ENCODE peak calls at places on chromosomes 12 and 14, in seven cellular contexts. K is MM.1S, N is neuronal stem cell, F is mammary epithelial cell, B is fibroblast of lung, X is HCT116, U is H9. L is an unnamed sample. For H3K27me3, the result is how much of the 10 kb centered on the place peaks cover.

GRCh38 chr12:118456741-118457140 is 80.4 kb downstream of the SUDS3 start:
- DNase-seq in U (no peak), N (no peak), B (no peak), F (no peak), X (no peak), K (no peak), L (no peak)

GRCh38 chr14:43535231-43535838 is 971.7 kb downstream of the FSCB start:
- DNase-seq in U (peak), F (no peak), X (no peak), N (no peak), K (no peak), B (no peak), L (no peak)

GRCh38 chr12:131636940-131637750 is 73.7 kb upstream of the SFSWAP start:
- DNase-seq in X (no peak), B (no peak), K (no peak), U (no peak), F (no peak), N (no peak), L (no peak)

GRCh38 chr14:75011356-75012097 is 8.8 kb downstream of the EIF2B2 start:
- DNase-seq in K (no peak), N (no peak), B (peak), U (no peak), F (peak), X (no peak), L (peak)

GRCh38 chr14:38129705-38130104 is 78.0 kb upstream of the SSTR1 start:
- DNase-seq in B (no peak), U (no peak), F (no peak), K (no peak), X (no peak), N (no peak), L (no peak)

GRCh38 chr14:55915464-55915863 is 202.7 kb upstream of the PELI2 start:
- DNase-seq in X (no peak), U (no peak), K (no peak), B (peak), N (no peak), F (no peak), L (no peak)

GRCh38 chr12:21239866-21240265 is 94.9 kb downstream of the SLCO1A2 start:
- DNase-seq in X (no peak), B (no peak), N (no peak), F (peak), K (no peak), U (no peak), L (no peak)

GRCh38 chr12:42104784-42105183 is 39.9 kb downstream of the GXYLT1 start:
- DNase-seq in F (no peak), K (no peak), X (no peak), U (no peak), N (no peak), B (no peak), L (no peak)

GRCh38 chr12:1906579-1906978 is 11.9 kb downstream of the CACNA2D4 start:
- DNase-seq in K (no peak), F (no peak), B (no peak), U (no peak), X (no peak), N (no peak), L (no peak)

GRCh38 chr12:66708704-66709443 is 30.0 kb upstream of the GRIP1 start:
- DNase-seq in X (no peak), N (no peak), B (no peak), F (no peak), U (no peak), K (peak), L (peak)

GRCh38 chr14:23434488-23435219 is 806 bp downstream of the MYH7 start:
- DNase-seq in K (no peak), F (no peak), U (peak), X (no peak), N (no peak), B (no peak), L (no peak)

GRCh38 chr12:130634866-130635265 is 81.2 kb downstream of the RIMBP2 start:
- DNase-seq in N (no peak), B (no peak), K (no peak), X (no peak), F (no peak), U (no peak), L (no peak)

GRCh38 chr12:46609281-46609623 is 216.5 kb downstream of the SLC38A4 start:
- DNase-seq in N (no peak), X (no peak), U (no peak), F (no peak), K (peak), B (no peak), L (no peak)

GRCh38 chr14:20907214-20907613 is 16.0 kb downstream of the RNASE3 start:
- DNase-seq in B (no peak), X (no peak), N (no peak), U (no peak), F (peak), K (no peak), L (no peak)

GRCh38 chr14:39015360-39015961 is 87.6 kb downstream of the SEC23A start:
- DNase-seq in B (peak), F (peak), X (peak), K (peak), N (no peak), U (no peak), L (peak)

GRCh38 chr14:45135181-45135580 is 549 bp upstream of the FANCM start:
- DNase-seq in F (no peak), B (peak), U (no peak), X (no peak), K (no peak), N (no peak), L (peak)

GRCh38 chr12:107485731-107486130 is 199.9 kb upstream of the PWP1 start:
- DNase-seq in X (no peak), K (no peak), F (no peak), N (no peak), U (no peak), B (peak), L (no peak)

GRCh38 chr12:20189767-20190166 is 178.6 kb upstream of the PDE3A start:
- DNase-seq in X (no peak), B (no peak), K (no peak), F (no peak), N (no peak), U (no peak), L (no peak)

GRCh38 chr14:63203618-63204406 is 431 bp upstream of the RHOJ start:
- DNase-seq in U (peak), B (peak), F (peak), K (no peak), N (peak), X (no peak), L (peak)

GRCh38 chr12:118065380-118065779 is 4.4 kb upstream of the WSB2 start:
- DNase-seq in B (no peak), F (no peak), N (no peak), X (no peak), K (no peak), U (no peak), L (no peak)

GRCh38 chr12:119859241-119859640 is 17.9 kb downstream of the CIT start:
- DNase-seq in X (no peak), K (no peak), U (no peak), B (no peak), N (no peak), F (no peak), L (no peak)
- H3K27me3 ChIP-seq in X (under half), K (under half), U (under half), B (under half), N (under half), F (under half), L (under half)

GRCh38 chr12:102540856-102541385 is 60.6 kb upstream of the IGF1 start:
- DNase-seq in F (no peak), K (no peak), U (no peak), N (no peak), X (no peak), B (no peak), L (no peak)
- H3K9ac ChIP-seq in F (no peak), K (no peak), U (no peak), N (no peak), X (no peak), B (no peak), L (no peak)

GRCh38 chr12:51480978-51481377 is 56.3 kb downstream of the SLC4A8 start:
- DNase-seq in B (no peak), X (no peak), K (peak), N (no peak), F (no peak), U (no peak), L (no peak)

GRCh38 chr12:51484119-51484518 is 59.5 kb downstream of the SLC4A8 start:
- DNase-seq in X (no peak), B (no peak), U (no peak), K (no peak), N (no peak), F (no peak), L (no peak)

GRCh38 chr12:51488281-51488680 is 63.6 kb downstream of the SLC4A8 start:
- DNase-seq in U (no peak), X (no peak), N (no peak), F (no peak), K (no peak), B (peak), L (no peak)

GRCh38 chr12:51482808-51483532 is 58.3 kb downstream of the SLC4A8 start:
- DNase-seq in X (no peak), F (no peak), N (no peak), B (peak), K (peak), U (no peak), L (no peak)
- H3K27ac ChIP-seq in X (no peak), F (no peak), N (no peak), B (no peak), K (no peak), U (no peak), L (no peak)

GRCh38 chr14:88300817-88301216 is 22.3 kb downstream of the KCNK10 start:
- DNase-seq in U (no peak), K (no peak), B (no peak), N (no peak), X (no peak), F (no peak), L (no peak)
- H3K27me3 ChIP-seq in U (under half), K (under half), B (under half), N (under half), X (under half), F (under half), L (under half)

DNA sequence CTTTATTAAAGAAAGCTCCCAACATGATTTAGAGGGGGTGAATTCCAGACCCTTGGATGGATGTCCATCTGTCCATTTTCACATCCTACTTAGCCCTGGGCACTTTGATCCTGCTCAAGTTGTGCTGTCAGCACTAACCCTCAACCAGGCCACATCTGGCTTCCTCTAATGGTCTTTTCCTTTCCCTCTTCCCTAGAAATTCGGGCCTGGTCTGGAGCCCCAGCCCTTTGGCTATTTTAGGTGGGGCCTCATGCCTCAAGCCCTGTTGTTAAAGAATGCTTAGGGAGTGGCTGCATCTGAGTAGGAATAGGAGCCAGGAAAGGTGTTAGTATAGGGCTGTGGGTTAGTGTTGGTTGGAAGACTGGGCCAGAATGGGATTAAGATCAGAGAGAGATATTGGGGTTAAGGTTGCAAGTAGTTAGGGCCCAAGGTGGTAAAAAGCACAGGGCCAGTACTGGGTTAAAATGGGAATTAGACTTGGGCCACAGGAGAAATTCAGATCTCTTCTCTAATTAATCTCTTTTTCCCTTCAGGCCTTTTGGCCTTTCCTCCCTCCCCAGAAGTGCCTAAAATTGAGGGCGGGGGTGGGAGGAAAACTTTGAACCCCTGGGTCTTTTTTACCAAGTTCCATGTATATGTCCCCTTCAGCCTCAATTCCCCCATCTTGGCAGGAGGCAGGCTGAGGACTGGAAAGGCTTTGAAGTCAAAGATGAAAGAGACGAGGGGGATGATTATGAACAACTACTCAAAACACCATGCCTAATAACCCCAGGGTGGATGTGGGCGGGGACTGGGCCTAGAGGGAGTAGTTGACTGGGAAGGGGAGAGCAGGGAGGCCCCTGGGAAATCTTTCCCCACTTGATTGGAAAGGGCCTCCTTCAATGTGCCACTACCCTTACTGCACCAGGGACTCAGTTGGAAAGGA is 3.9 kb upstream of the ZNF385A start:
- DNase-seq in U (no peak), K (no peak), F (no peak), X (no peak), N (no peak), B (no peak), L (no peak)
- H3K9ac ChIP-seq in U (no peak), K (no peak), F (no peak), X (peak), N (no peak), B (no peak), L (no peak)

GRCh38 chr14:54681819-54682261 is 114.9 kb downstream of the SAMD4A start:
- DNase-seq in X (no peak), K (no peak), U (no peak), B (peak), F (peak), N (no peak), L (no peak)
- H3K27ac ChIP-seq in X (no peak), K (no peak), U (no peak), B (no peak), F (peak), N (no peak), L (no peak)

DNA sequence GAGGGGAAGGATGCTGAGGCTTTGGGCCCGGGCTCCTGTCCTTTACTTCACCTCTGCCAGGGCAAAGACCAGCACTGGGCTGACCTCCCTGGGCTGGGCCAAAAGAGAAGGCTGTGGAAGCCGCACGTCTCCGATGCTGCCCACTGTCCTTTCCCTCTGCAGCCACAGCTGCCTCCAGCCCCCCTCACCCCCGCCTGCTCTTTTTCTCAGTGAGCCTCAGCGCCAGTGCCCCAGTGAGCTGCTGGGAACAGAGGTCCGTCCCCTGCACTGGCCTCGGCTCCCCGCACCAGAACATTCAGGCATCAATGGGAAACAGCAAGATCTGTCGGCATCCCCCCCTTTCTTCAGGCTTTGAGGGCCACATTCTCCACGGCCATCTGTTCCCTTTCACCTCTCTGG is 398.1 kb downstream of the ZFP36L1 start:
- DNase-seq in X (no peak), F (no peak), N (peak), K (no peak), U (peak), B (no peak), L (no peak)
- H3K27me3 ChIP-seq in X (under half), F (under half), N (under half), K (under half), U (under half), B (under half), L (under half)

L was measured in GM23248.